ENCODE peak calls at places on chromosomes 11 and 22, in nine cellular contexts. S, H, I, Z, E, L, M, V and R are unnamed samples.

GRCh38 chr11:20089796-20090653 is 70.2 kb downstream of the DBX1 start:
- DNase-seq in L (no peak), E (no peak), H (no peak), I (no peak), M (no peak), Z (no peak), S (no peak), V (no peak), R (no peak)

GRCh38 chr11:2930705-2931415 is 1.6 kb upstream of the PHLDA2 start:
- DNase-seq in H (peak; percentile 54), Z (peak; percentile 93), E (peak; percentile 94), S (peak; percentile 27), M (peak; percentile 95), I (peak; percentile 96), L (peak; percentile 84), V (peak; percentile 38), R (no peak)

GRCh38 chr11:6052374-6052773 is 21.8 kb upstream of the OR56A1 start:
- DNase-seq in Z (no peak), S (no peak), H (no peak), V (no peak), I (no peak), L (no peak), M (no peak), E (no peak), R (no peak)

GRCh38 chr22:37747090-37747714 is 50.4 kb downstream of the TRIOBP start:
- DNase-seq in M (peak; percentile 60), L (peak; percentile 60), S (no peak), H (peak; percentile 76), I (no peak), Z (no peak), V (no peak), E (peak; percentile 78), R (peak; percentile 76)

GRCh38 chr11:67016550-67016949 is 6.4 kb upstream of the SYT12 start:
- DNase-seq in Z (no peak), L (no peak), V (no peak), H (no peak), S (no peak), M (no peak), I (no peak), E (no peak), R (no peak)

GRCh38 chr22:39808087-39808486 is 85.5 kb downstream of the ENTHD1 start:
- DNase-seq in M (peak; percentile 56), E (no peak), H (no peak), I (no peak), Z (no peak), S (peak; percentile 18), V (no peak), L (peak; percentile 4), R (no peak)

GRCh38 chr11:16713594-16713993 is 24.9 kb upstream of the C11orf58 start:
- DNase-seq in M (no peak), L (no peak), E (no peak), Z (no peak), V (no peak), S (no peak), I (no peak), H (no peak), R (no peak)

GRCh38 chr11:132784441-132784840 is 747.9 kb downstream of the OPCML start:
- DNase-seq in M (no peak), L (no peak), I (no peak), Z (no peak), S (no peak), E (no peak), H (peak; percentile 26), V (no peak), R (no peak)

GRCh38 chr11:63508009-63508408 is 2.1 kb downstream of the LGALS12 start:
- DNase-seq in H (no peak), M (peak; percentile 42), E (no peak), I (peak; percentile 80), Z (no peak), S (no peak), V (no peak), L (peak; percentile 37), R (no peak)

GRCh38 chr22:17303840-17304779 is 65.2 kb upstream of the CECR2 start:
- DNase-seq in E (no peak), H (no peak), M (no peak), V (peak; percentile 46), L (no peak), Z (no peak), I (no peak), S (peak; percentile 56), R (no peak)

GRCh38 chr11:43852057-43852636 is 28.5 kb upstream of the ALKBH3 start:
- DNase-seq in I (no peak), E (no peak), V (peak; percentile 45), L (peak; percentile 73), Z (no peak), H (peak; percentile 82), M (peak; percentile 40), S (peak; percentile 49), R (no peak)

GRCh38 chr11:12865871-12866595 is 143.1 kb upstream of the RASSF10 start:
- DNase-seq in S (no peak), E (no peak), H (no peak), Z (no peak), I (no peak), M (no peak), V (no peak), L (no peak), R (no peak)

GRCh38 chr22:27242917-27243589 is 558.5 kb downstream of the MN1 start:
- DNase-seq in S (no peak), V (no peak), I (peak; percentile 81), L (no peak), Z (no peak), M (no peak), H (no peak), E (no peak), R (no peak)

GRCh38 chr22:27246558-27246957 is 555.0 kb downstream of the MN1 start:
- DNase-seq in Z (no peak), I (no peak), M (no peak), E (no peak), H (no peak), V (no peak), S (no peak), L (no peak), R (no peak)

GRCh38 chr22:27242474-27242873 is 559.1 kb downstream of the MN1 start:
- DNase-seq in H (no peak), I (no peak), V (no peak), L (no peak), S (no peak), Z (no peak), E (no peak), M (no peak), R (no peak)

GRCh38 chr22:27244328-27244727 is 557.2 kb downstream of the MN1 start:
- DNase-seq in L (no peak), E (no peak), M (no peak), I (no peak), H (no peak), V (no peak), Z (no peak), S (no peak), R (no peak)

GRCh38 chr22:27245056-27245455 is 556.5 kb downstream of the MN1 start:
- DNase-seq in E (no peak), L (no peak), H (no peak), S (no peak), Z (no peak), V (no peak), M (no peak), I (no peak), R (no peak)
- H3K4me1 ChIP-seq in E (no peaks in the 10 kb centered on the region), L (no peaks in the 10 kb centered on the region), H (peaks cover 20% of the 10 kb centered on the region), S (no peaks in the 10 kb centered on the region), Z (no peaks in the 10 kb centered on the region), V (no peaks in the 10 kb centered on the region), M (no peaks in the 10 kb centered on the region), I (peaks cover 62% of the 10 kb centered on the region), R (peaks cover 5% of the 10 kb centered on the region)

GRCh38 chr11:61693897-61694840 is 14.0 kb downstream of the DAGLA start:
- DNase-seq in V (no peak), H (no peak), Z (no peak), M (peak; percentile 75), I (no peak), E (peak; percentile 66), S (no peak), L (no peak), R (no peak)
- H3K4me1 ChIP-seq in V (peaks cover 36% of the 10 kb centered on the region), H (peaks cover 53% of the 10 kb centered on the region), Z (peaks cover 67% of the 10 kb centered on the region), M (peaks cover 65% of the 10 kb centered on the region), I (peaks cover 55% of the 10 kb centered on the region), E (peaks cover 54% of the 10 kb centered on the region), S (peaks cover 16% of the 10 kb centered on the region), L (peaks cover 7% of the 10 kb centered on the region), R (peaks cover 5% of the 10 kb centered on the region)

DNA sequence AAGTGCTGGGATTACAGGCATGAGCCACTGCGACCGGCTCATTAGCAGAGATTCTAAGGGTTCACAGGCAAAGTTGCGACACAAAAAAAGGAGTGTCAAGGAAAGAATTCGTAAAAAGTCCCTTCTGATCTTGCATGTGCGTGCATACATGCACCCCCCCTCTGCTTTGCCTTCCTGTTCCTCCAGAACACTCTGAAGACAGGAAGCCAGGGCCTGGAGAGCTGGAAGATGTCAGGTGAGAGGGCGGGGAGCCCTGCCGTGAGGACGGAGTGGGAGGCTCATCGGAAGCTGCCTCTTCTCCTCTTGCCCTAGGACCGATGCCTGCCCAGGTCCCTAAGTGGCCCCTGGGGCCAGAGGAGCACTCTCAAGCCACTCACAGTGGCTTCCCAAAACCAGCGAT is 89.1 kb downstream of the LARGE1 start:
- DNase-seq in E (no peak), S (no peak), H (peak; percentile 69), M (no peak), V (no peak), I (no peak), L (no peak), Z (no peak), R (no peak)
- H3K4me1 ChIP-seq in E (no peaks in the 10 kb centered on the region), S (no peaks in the 10 kb centered on the region), H (no peaks in the 10 kb centered on the region), M (peaks cover 11% of the 10 kb centered on the region), V (no peaks in the 10 kb centered on the region), I (peaks cover 4% of the 10 kb centered on the region), L (no peaks in the 10 kb centered on the region), Z (no peaks in the 10 kb centered on the region), R (no peaks in the 10 kb centered on the region)

DNA sequence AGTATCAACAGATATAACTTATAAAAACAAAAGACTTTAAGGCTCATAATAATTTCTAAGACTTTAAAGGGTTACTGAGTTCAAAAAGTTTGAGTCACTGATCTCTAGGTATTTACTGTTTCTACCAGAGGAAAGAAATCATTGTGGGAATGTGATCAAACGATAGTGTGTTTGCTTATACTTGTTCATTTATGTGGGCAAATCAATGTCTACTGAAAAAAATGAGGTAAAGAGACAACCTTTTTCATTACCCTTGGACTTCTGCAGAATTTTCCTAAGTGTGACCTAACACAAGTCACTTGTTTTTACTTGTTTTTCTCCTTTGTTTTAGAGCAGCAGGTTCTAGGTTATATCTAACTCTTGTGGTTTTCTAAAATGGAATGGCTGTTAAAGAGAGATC is 65.4 kb downstream of the PRR5L start:
- DNase-seq in E (no peak), L (no peak), I (no peak), M (no peak), H (no peak), V (no peak), S (no peak), Z (no peak), R (no peak)
- H3K4me1 ChIP-seq in E (peaks cover 45% of the 10 kb centered on the region), L (peaks cover 19% of the 10 kb centered on the region), I (no peaks in the 10 kb centered on the region), M (no peaks in the 10 kb centered on the region), H (peaks cover 14% of the 10 kb centered on the region), V (peaks cover 10% of the 10 kb centered on the region), S (peaks cover 15% of the 10 kb centered on the region), Z (no peaks in the 10 kb centered on the region), R (no peaks in the 10 kb centered on the region)

GRCh38 chr11:114163231-114163631 is 103.7 kb downstream of the ZBTB16 start:
- DNase-seq in I (no peak), L (no peak), Z (no peak), M (no peak), E (no peak), S (no peak), H (no peak), V (no peak), R (no peak)
- H3K4me1 ChIP-seq in I (peaks cover 89% of the 10 kb centered on the region), L (peaks cover 46% of the 10 kb centered on the region), Z (peaks cover 82% of the 10 kb centered on the region), M (peaks cover 49% of the 10 kb centered on the region), E (peaks cover 99% of the 10 kb centered on the region), S (peaks cover 75% of the 10 kb centered on the region), H (peaks cover 17% of the 10 kb centered on the region), V (peaks cover 82% of the 10 kb centered on the region), R (peaks cover 89% of the 10 kb centered on the region)